ENCODE peak calls at places on chromosomes 4 and X, in eight cellular contexts. D is left ventricle myocardium inferior, Z is neural progenitor cell, K is esophagus squamous epithelium, S is heart right ventricle, C is Peyer's patch, H is vagina, G is fibroblast of lung. W is an unnamed sample.

GRCh38 chrX:149185087-149185486 is 320.0 kb downstream of the IDS start:
- DNase-seq in D (no peak), Z (no peak), K (no peak), S (no peak), C (no peak), H (no peak), G (peak; percentile 1), W (no peak)

GRCh38 chr4:107665001-107665400 is 55.0 kb downstream of the PAPSS1 start:
- DNase-seq in D (no peak), Z (no peak), K (no peak), S (no peak), C (no peak), H (no peak), G (peak; percentile 68), W (no peak)

GRCh38 chrX:14476169-14476568 is 53.2 kb upstream of the GLRA2 start:
- DNase-seq in D (no peak), Z (no peak), K (no peak), S (no peak), C (no peak), H (no peak), G (no peak), W (peak; percentile 1)

GRCh38 chr4:84401669-84402068 is 97.4 kb downstream of the NKX6-1 start:
- DNase-seq in D (no peak), Z (no peak), K (no peak), S (no peak), C (no peak), H (no peak), G (peak; percentile 4), W (no peak)

GRCh38 chr4:13778367-13778766 is 150.8 kb upstream of the BOD1L1 start:
- DNase-seq in D (no peak), Z (no peak), K (no peak), S (no peak), C (no peak), H (no peak), G (no peak), W (no peak)

GRCh38 chr4:74056858-74057562 is 18.5 kb upstream of the CXCL3 start:
- DNase-seq in D (no peak), Z (no peak), K (no peak), S (no peak), C (no peak), H (no peak), G (peak; percentile 78), W (no peak)

GRCh38 chr4:157075401-157075800 is 549 bp upstream of the GLRB start:
- DNase-seq in D (no peak), Z (no peak), K (no peak), S (no peak), C (no peak), H (no peak), G (no peak), W (no peak)

GRCh38 chr4:151359576-151359975 is 34.2 kb upstream of the SH3D19 start:
- DNase-seq in D (no peak), Z (no peak), K (no peak), S (no peak), C (no peak), H (no peak), G (no peak), W (peak; percentile 64)

GRCh38 chr4:87620086-87620485 is 11.8 kb downstream of the DSPP start:
- DNase-seq in D (no peak), Z (no peak), K (no peak), S (no peak), C (no peak), H (no peak), G (no peak), W (no peak)
- H3K27ac ChIP-seq in D (peak overlapping the region; percentile 85), Z (no peak overlapping the region), K (no peak overlapping the region), S (peak overlapping the region; percentile 58), C (peak overlapping the region; percentile 34), H (peak overlapping the region; percentile 42), G (no peak overlapping the region), W (no peak overlapping the region)

GRCh38 chr4:2843023-2843908 is at the start of gene ADD1:
- DNase-seq in D (peak; percentile 92), Z (peak; percentile 96), K (peak; percentile 32), S (peak; percentile 94), C (peak; percentile 98), H (no peak), G (peak; percentile 92), W (peak; percentile 92)

GRCh38 chr4:2843909-2844584 is 403 bp downstream of the ADD1 start:
- DNase-seq in D (peak; percentile 61), Z (peak; percentile 83), K (no peak), S (peak; percentile 63), C (peak; percentile 69), H (no peak), G (peak; percentile 39), W (peak; percentile 50)

GRCh38 chr4:2839060-2839459 is 4.6 kb upstream of the ADD1 start:
- DNase-seq in D (no peak), Z (no peak), K (no peak), S (no peak), C (no peak), H (no peak), G (no peak), W (no peak)

GRCh38 chr4:2846172-2846571 is 2.5 kb downstream of the ADD1 start:
- DNase-seq in D (no peak), Z (no peak), K (no peak), S (no peak), C (no peak), H (no peak), G (no peak), W (no peak)

GRCh38 chr4:2842667-2843022 is 999 bp upstream of the ADD1 start:
- DNase-seq in D (no peak), Z (peak; percentile 49), K (no peak), S (no peak), C (no peak), H (no peak), G (peak; percentile 10), W (no peak)
- H3K4me1 ChIP-seq in D (peaks cover 55% of the 10 kb centered on the region), Z (peaks cover 6% of the 10 kb centered on the region), K (peaks cover 11% of the 10 kb centered on the region), S (peaks cover 51% of the 10 kb centered on the region), C (peaks cover 3% of the 10 kb centered on the region), H (peaks cover 51% of the 10 kb centered on the region), G (peaks cover 11% of the 10 kb centered on the region), W (peaks cover 6% of the 10 kb centered on the region)

DNA sequence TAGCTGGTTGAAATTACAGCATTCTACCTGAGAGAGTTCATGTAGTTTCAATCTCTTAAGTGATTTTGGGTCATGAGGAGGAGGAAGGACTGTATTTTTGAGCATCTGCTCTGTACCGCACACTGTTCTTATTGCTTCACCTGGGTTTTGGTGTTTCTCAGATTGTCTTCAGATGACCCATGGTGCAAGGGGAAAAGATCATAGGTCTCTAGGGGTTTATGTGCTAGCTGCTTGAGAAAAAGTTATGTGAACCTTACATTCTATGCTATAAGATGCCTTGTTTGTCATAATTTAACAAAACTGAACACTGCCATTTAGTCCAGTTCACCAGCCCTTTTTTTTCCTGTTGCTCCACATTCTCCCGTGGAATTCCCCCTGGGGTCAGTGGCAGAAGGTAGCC is 60.4 kb downstream of the PDK3 start:
- DNase-seq in D (no peak), Z (no peak), K (no peak), S (no peak), C (no peak), H (no peak), G (no peak), W (no peak)
- H3K9me3 ChIP-seq in D (no peaks in the 10 kb centered on the region), Z (no peaks in the 10 kb centered on the region), K (no peaks in the 10 kb centered on the region), S (no peaks in the 10 kb centered on the region), C (no peaks in the 10 kb centered on the region), H (no peaks in the 10 kb centered on the region), G (no peaks in the 10 kb centered on the region), W (no peaks in the 10 kb centered on the region)

DNA sequence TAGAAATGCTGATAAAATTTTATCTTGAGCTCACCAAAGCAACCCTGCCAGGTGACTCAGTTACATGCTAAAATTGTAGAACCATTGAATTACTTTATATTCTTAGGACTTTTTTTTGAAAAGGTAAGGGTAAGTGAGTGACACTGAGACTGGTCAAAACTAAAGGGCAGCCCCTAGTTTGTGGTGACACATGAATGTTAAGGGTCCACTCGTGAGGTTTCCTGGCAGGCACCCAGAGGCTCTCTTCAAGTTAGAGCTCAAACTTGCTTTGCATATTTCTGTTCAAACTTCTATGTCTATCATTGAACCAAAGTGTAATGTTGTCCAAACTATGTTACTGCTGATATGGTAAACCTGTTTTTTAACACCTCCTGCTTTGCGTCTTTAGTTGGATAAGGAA is 30.5 kb downstream of the TMPRSS11D start:
- DNase-seq in D (no peak), Z (no peak), K (no peak), S (no peak), C (no peak), H (no peak), G (no peak), W (no peak)
- H3K27ac ChIP-seq in D (no peak overlapping the region), Z (no peak overlapping the region), K (no peak overlapping the region), S (no peak overlapping the region), C (no peak overlapping the region), H (no peak overlapping the region), G (no peak overlapping the region), W (no peak overlapping the region)

GRCh38 chr4:10729366-10729765 is 44.8 kb upstream of the CLNK start:
- DNase-seq in D (no peak), Z (no peak), K (no peak), S (no peak), C (no peak), H (no peak), G (no peak), W (no peak)
- H3K4me1 ChIP-seq in D (no peaks in the 10 kb centered on the region), Z (peaks cover 10% of the 10 kb centered on the region), K (no peaks in the 10 kb centered on the region), S (no peaks in the 10 kb centered on the region), C (no peaks in the 10 kb centered on the region), H (no peaks in the 10 kb centered on the region), G (no peaks in the 10 kb centered on the region), W (no peaks in the 10 kb centered on the region)

GRCh38 chr4:28787947-28788346 is 1927.3 kb downstream of the STIM2 start:
- DNase-seq in D (no peak), Z (no peak), K (no peak), S (no peak), C (no peak), H (no peak), G (no peak), W (no peak)
- H3K9me3 ChIP-seq in D (no peaks in the 10 kb centered on the region), Z (no peaks in the 10 kb centered on the region), K (no peaks in the 10 kb centered on the region), S (no peaks in the 10 kb centered on the region), C (no peaks in the 10 kb centered on the region), H (no peaks in the 10 kb centered on the region), G (no peaks in the 10 kb centered on the region), W (peaks cover 1% of the 10 kb centered on the region)

DNA sequence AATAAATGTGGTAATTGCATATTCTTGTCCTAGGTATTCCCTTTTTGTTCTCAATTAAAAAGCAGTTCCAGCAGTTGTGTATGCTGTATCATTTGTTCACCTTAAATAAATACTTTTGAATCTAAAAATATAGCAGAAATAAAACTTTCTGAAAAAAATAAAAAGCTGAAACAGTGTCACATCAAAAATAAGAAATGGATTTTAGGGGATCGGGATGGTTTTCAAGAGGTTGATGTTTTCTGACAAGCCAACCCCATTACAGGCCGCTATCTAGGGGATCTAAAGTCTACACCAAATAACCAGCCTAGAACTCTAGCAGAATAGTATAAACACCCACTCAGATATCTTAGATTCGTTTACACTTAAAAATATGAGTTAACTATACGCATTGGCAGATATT is 95.4 kb upstream of the MAML3 start:
- DNase-seq in D (no peak), Z (no peak), K (no peak), S (no peak), C (no peak), H (no peak), G (no peak), W (no peak)
- H3K27ac ChIP-seq in D (no peak overlapping the region), Z (no peak overlapping the region), K (no peak overlapping the region), S (no peak overlapping the region), C (no peak overlapping the region), H (no peak overlapping the region), G (no peak overlapping the region), W (no peak overlapping the region)

GRCh38 chr4:6926081-6926480 is 16.5 kb downstream of the TBC1D14 start:
- DNase-seq in D (no peak), Z (no peak), K (no peak), S (no peak), C (no peak), H (no peak), G (no peak), W (no peak)
- H3K4me1 ChIP-seq in D (peaks cover 53% of the 10 kb centered on the region), Z (peaks cover 26% of the 10 kb centered on the region), K (no peaks in the 10 kb centered on the region), S (peaks cover 51% of the 10 kb centered on the region), C (no peaks in the 10 kb centered on the region), H (peaks cover 33% of the 10 kb centered on the region), G (peaks cover 2% of the 10 kb centered on the region), W (peaks cover 3% of the 10 kb centered on the region)

W was measured in small intestine.